ENCODE peak calls at places on chromosomes 5 and 9, in five cellular contexts. D, Y, M, Q and Z are unnamed samples.

GRCh38 chr5:112870976-112871375 is 9.9 kb downstream of the SRP19 start:
- DNase-seq in D (no peak), Y (no peak), M (no peak), Q (no peak), Z (no peak)

GRCh38 chr9:111064160-111064733 is 26.0 kb upstream of the LPAR1 start:
- DNase-seq in M (no peak), Y (no peak), D (no peak), Q (no peak), Z (no peak)

GRCh38 chr9:89674667-89675402 is 70.0 kb downstream of the GADD45G start:
- DNase-seq in Y (no peak), D (no peak), M (peak; percentile 85), Q (peak; percentile 59), Z (no peak)

GRCh38 chr5:81400375-81400774 is 6.4 kb upstream of the ACOT12 start:
- DNase-seq in Y (no peak), M (no peak), Q (no peak), D (no peak), Z (no peak)

GRCh38 chr9:71355884-71356283 is 234.5 kb upstream of the TRPM3 start:
- DNase-seq in M (peak; percentile 16), D (no peak), Q (no peak), Y (no peak), Z (no peak)

GRCh38 chr9:92506184-92506857 is 24.0 kb upstream of the ASPN start:
- DNase-seq in M (no peak), D (no peak), Y (no peak), Q (peak; percentile 50), Z (no peak)

GRCh38 chr5:56449071-56449470 is 215.9 kb upstream of the ANKRD55 start:
- DNase-seq in Q (no peak), Y (no peak), M (no peak), D (no peak), Z (no peak)

GRCh38 chr9:111284703-111285102 is 45.3 kb downstream of the OR2K2 start:
- DNase-seq in D (no peak), Y (no peak), Q (no peak), M (no peak), Z (no peak)

GRCh38 chr5:149203896-149204544 is 62.7 kb downstream of the ABLIM3 start:
- DNase-seq in D (no peak), Q (no peak), Y (no peak), M (no peak), Z (peak; percentile 47)

GRCh38 chr5:167770461-167770860 is 521.0 kb upstream of the WWC1 start:
- DNase-seq in M (no peak), Y (no peak), D (no peak), Q (no peak), Z (no peak)

GRCh38 chr9:82489579-82489915 is 501.0 kb downstream of the SPATA31D1 start:
- DNase-seq in D (no peak), Q (no peak), Y (no peak), M (no peak), Z (peak; percentile 76)

GRCh38 chr9:95507456-95508241 is 9.1 kb downstream of the PTCH1 start:
- DNase-seq in M (peak; percentile 72), Y (peak; percentile 42), Q (peak; percentile 70), D (peak; percentile 14), Z (peak; percentile 79)

GRCh38 chr9:21461377-21461776 is 20.7 kb downstream of the IFNE start:
- DNase-seq in M (no peak), D (no peak), Q (no peak), Y (no peak), Z (no peak)

GRCh38 chr5:97182571-97183099 is 412 bp downstream of the RIOK2 start:
- DNase-seq in D (no peak), Y (no peak), M (no peak), Q (no peak), Z (peak; percentile 5)

GRCh38 chr9:137369911-137370630 is 52.9 kb downstream of the EXD3 start:
- DNase-seq in M (no peak), Q (no peak), Y (no peak), D (no peak), Z (no peak)

GRCh38 chr5:176955895-176956294 is 50.7 kb downstream of the UIMC1 start:
- DNase-seq in M (no peak), Q (no peak), D (no peak), Y (no peak), Z (no peak)

GRCh38 chr5:143010335-143010734 is 240.2 kb downstream of the ARHGAP26 start:
- DNase-seq in D (no peak), Q (no peak), Y (no peak), M (no peak), Z (no peak)

GRCh38 chr5:132058646-132059042 is 1.8 kb upstream of the IL3 start:
- DNase-seq in D (no peak), Y (no peak), Q (no peak), M (peak; percentile 14), Z (no peak)

GRCh38 chr5:1462358-1462757 is 17.1 kb upstream of the SLC6A3 start:
- DNase-seq in Y (no peak), Q (peak; percentile 18), D (no peak), M (peak; percentile 48), Z (no peak)